ENCODE peak calls at places on chromosome 14, in four cellular contexts. H is NCI-H2171, Y is memory B cell, W is skeletal muscle cell. C is an unnamed sample.

GRCh38 chr14:24013654-24014514 is 25.2 kb downstream of the DHRS4L2 start:
- DNase-seq in H (peak), Y (peak), W (no peak), C (no peak)

GRCh38 chr14:52730708-52731111 is 744 bp downstream of the STYX start:
- DNase-seq in H (no peak), Y (no peak), W (no peak), C (no peak)

GRCh38 chr14:54040851-54041250 is 84.2 kb upstream of the BMP4 start:
- DNase-seq in H (no peak), Y (no peak), W (no peak), C (no peak)

GRCh38 chr14:51783765-51784164 is 76.6 kb upstream of the GNG2 start:
- DNase-seq in H (no peak), Y (no peak), W (peak), C (no peak)

GRCh38 chr14:76352639-76353281 is 23.2 kb upstream of the ESRRB start:
- DNase-seq in H (peak), Y (peak), W (peak), C (no peak)

GRCh38 chr14:103186894-103187586 is 63.8 kb downstream of the TNFAIP2 start:
- DNase-seq in H (no peak), Y (no peak), W (no peak), C (no peak)

GRCh38 chr14:93727917-93728650 is 60.2 kb downstream of the PRIMA1 start:
- DNase-seq in H (no peak), Y (no peak), W (no peak), C (no peak)

GRCh38 chr14:73887116-73887490 is 444 bp downstream of the ZNF410 start:
- DNase-seq in H (no peak), Y (no peak), W (no peak), C (no peak)

GRCh38 chr14:42322486-42323284 is 716.0 kb downstream of the LRFN5 start:
- DNase-seq in H (no peak), Y (no peak), W (no peak), C (no peak)